ENCODE peak calls at places on chromosomes 6 and 20, in five cellular contexts. B is BE2C; O is choroid plexus epithelial cell; N is HL-60; G is CD8-positive, alpha-beta T cell. I is an unnamed sample.
A peak's percentile ranks its signal among the peaks of the same experiment; 100 is the strongest.

GRCh38 chr6:70312165-70312564 is 9.3 kb upstream of the COL9A1 start:
- DNase-seq in B (no peak), O (peak; percentile 95), N (no peak), G (no peak), I (peak; percentile 95)

GRCh38 chr20:33359399-33360261 is 41.7 kb downstream of the CDK5RAP1 start:
- DNase-seq in B (no peak), O (peak; percentile 13), N (no peak), G (no peak), I (no peak)

GRCh38 chr6:168416531-168416930 is 24.5 kb upstream of the SMOC2 start:
- DNase-seq in B (no peak), O (no peak), N (no peak), G (no peak), I (no peak)

GRCh38 chr6:12545837-12546658 is 170.5 kb upstream of the PHACTR1 start:
- DNase-seq in B (no peak), O (peak; percentile 68), N (no peak), G (no peak), I (peak; percentile 82)

GRCh38 chr6:75268121-75268987 is 16.2 kb downstream of the TMEM30A start:
- DNase-seq in B (no peak), O (no peak), N (no peak), G (no peak), I (peak; percentile 58)

GRCh38 chr20:32792316-32792715 is 27.4 kb upstream of the MAPRE1 start:
- DNase-seq in B (no peak), O (peak; percentile 28), N (peak; percentile 12), G (no peak), I (peak; percentile 5)

GRCh38 chr6:132425176-132425575 is 23.9 kb upstream of the MOXD1 start:
- DNase-seq in B (no peak), O (no peak), N (no peak), G (no peak), I (no peak)

GRCh38 chr6:43634702-43635303 is 837 bp upstream of the MAD2L1BP start:
- DNase-seq in B (no peak), O (no peak), N (no peak), G (no peak), I (no peak)

GRCh38 chr6:75317503-75318206 is 33.1 kb upstream of the TMEM30A start:
- DNase-seq in B (no peak), O (peak; percentile 75), N (no peak), G (no peak), I (peak; percentile 34)

GRCh38 chr6:153117986-153118886 is 12.8 kb downstream of the RGS17 start:
- DNase-seq in B (no peak), O (peak; percentile 50), N (peak; percentile 59), G (no peak), I (peak; percentile 82)

GRCh38 chr6:17473554-17473953 is 80.2 kb downstream of the CAP2 start:
- DNase-seq in B (no peak), O (no peak), N (no peak), G (no peak), I (peak; percentile 26)

GRCh38 chr6:27133281-27134227 is 113.9 kb upstream of the PRSS16 start:
- DNase-seq in B (peak; percentile 83), O (peak; percentile 72), N (peak; percentile 66), G (peak; percentile 64), I (no peak)

GRCh38 chr6:116229287-116229913 is 24.5 kb downstream of the TSPYL4 start:
- DNase-seq in B (peak; percentile 97), O (peak; percentile 97), N (no peak), G (no peak), I (peak; percentile 77)

GRCh38 chr6:123716506-123716905 is 79.8 kb upstream of the TRDN start:
- DNase-seq in B (no peak), O (peak; percentile 13), N (no peak), G (no peak), I (no peak)

GRCh38 chr6:41970436-41970846 is 28.8 kb upstream of the CCND3 start:
- DNase-seq in B (no peak), O (peak; percentile 60), N (peak; percentile 75), G (no peak), I (no peak)

GRCh38 chr20:24948939-24949679 is at the start of gene CST7:
- DNase-seq in B (no peak), O (no peak), N (peak; percentile 91), G (peak; percentile 79), I (no peak)

GRCh38 chr20:18388860-18389259 is 78.0 kb downstream of the DZANK1 start:
- DNase-seq in B (no peak), O (peak; percentile 97), N (no peak), G (no peak), I (no peak)

GRCh38 chr20:48769111-48769879 is 58.5 kb downstream of the PREX1 start:
- DNase-seq in B (no peak), O (no peak), N (peak; percentile 73), G (peak; percentile 55), I (no peak)

GRCh38 chr6:112237644-112238043 is 16.7 kb downstream of the LAMA4 start:
- DNase-seq in B (peak; percentile 75), O (peak; percentile 95), N (no peak), G (no peak), I (no peak)

GRCh38 chr6:159170999-159171712 is 2.0 kb downstream of the FNDC1 start:
- DNase-seq in B (no peak), O (peak; percentile 91), N (no peak), G (no peak), I (no peak)

GRCh38 chr6:158703840-158704822 is 54.3 kb downstream of the SYTL3 start:
- DNase-seq in B (peak; percentile 86), O (peak; percentile 57), N (peak; percentile 61), G (peak; percentile 71), I (no peak)

GRCh38 chr6:1393641-1394283 is 4.4 kb downstream of the FOXF2 start:
- DNase-seq in B (no peak), O (no peak), N (no peak), G (no peak), I (no peak)
- H3K4me3 ChIP-seq in B (no peak overlapping the region), O (peak overlapping the region; percentile 71), N (no peak overlapping the region), G (no peak overlapping the region), I (no peak overlapping the region)

DNA sequence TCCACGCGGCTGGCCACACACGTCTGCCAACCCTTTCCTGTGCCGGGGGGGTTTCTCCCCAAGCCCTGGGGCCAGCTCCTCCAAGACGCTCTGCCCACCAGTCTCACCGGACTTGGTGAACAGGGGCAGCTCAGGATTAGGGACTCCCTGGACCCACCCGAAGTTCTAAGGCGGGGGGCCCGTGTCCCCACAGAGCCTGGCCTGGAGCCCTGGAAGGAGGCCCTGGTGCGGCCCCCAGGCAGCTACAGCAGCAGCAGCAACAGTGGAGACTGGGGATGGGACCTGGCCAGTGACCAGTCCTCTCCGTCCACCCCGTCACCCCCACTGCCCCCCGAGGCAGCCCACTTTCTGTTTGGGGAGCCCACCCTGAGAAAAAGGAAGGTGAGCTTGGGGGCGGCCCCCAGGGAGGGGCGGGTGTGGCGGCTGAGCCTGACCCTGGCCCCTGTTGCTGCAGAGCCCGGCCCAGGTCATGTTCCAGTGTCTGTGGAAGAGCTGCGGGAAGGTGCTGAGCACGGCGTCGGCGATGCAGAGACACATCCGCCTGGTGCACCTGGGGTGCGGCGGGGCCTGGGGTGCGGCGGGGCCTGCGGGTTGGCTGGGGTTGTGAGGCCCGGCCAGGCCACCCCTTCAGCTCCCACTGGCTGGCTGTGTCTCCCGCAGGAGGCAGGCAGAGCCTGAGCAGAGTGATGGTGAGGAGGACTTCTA is 2.3 kb downstream of the SLC2A4RG start:
- DNase-seq in B (no peak), O (no peak), N (no peak), G (no peak), I (no peak)
- H3K4me3 ChIP-seq in B (peak overlapping the region; percentile 72), O (peak overlapping the region; percentile 69), N (peak overlapping the region; percentile 67), G (peak overlapping the region; percentile 68), I (no peak overlapping the region)

DNA sequence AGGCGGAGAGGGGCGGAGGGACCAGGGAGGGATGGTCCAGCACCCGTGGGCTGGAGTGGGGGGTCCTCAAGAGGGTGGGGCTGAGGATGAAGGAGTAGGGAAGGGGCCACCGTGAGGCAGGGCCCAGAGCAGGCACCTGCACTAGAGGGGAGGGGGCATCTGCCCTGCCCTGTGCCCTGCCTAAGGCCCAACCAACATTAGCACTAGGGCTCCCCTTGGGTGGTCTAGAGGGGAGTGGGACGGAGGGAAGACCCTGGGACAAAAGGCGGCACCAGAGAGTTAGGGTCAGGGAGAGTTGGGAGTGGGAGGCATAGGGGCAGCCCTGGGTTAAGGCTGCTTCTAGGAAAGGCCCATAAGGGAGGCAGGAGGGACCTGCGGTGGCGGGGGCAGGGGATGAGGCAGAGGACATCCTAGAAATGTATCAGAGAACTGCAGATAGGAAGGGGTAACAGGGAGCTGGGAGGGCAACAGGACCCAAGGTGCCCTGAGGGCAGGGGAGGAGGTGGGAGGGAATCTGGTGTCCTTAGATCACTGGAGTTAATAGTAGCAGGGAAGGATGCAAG is 24.5 kb downstream of the HLA-F start:
- DNase-seq in B (no peak), O (no peak), N (no peak), G (no peak), I (no peak)
- H3K4me3 ChIP-seq in B (no peak overlapping the region), O (peak overlapping the region; percentile 69), N (no peak overlapping the region), G (peak overlapping the region; percentile 90), I (peak overlapping the region; percentile 75)

GRCh38 chr6:53654745-53655240 is 10.8 kb downstream of the KLHL31 start:
- DNase-seq in B (no peak), O (no peak), N (no peak), G (no peak), I (no peak)

GRCh38 chr6:53662457-53662856 is 3.1 kb downstream of the KLHL31 start:
- DNase-seq in B (no peak), O (no peak), N (no peak), G (no peak), I (no peak)

GRCh38 chr6:53659458-53659857 is 6.1 kb downstream of the KLHL31 start:
- DNase-seq in B (no peak), O (no peak), N (no peak), G (no peak), I (no peak)

GRCh38 chr6:53664623-53665022 is 933 bp downstream of the KLHL31 start:
- DNase-seq in B (no peak), O (no peak), N (no peak), G (no peak), I (no peak)

GRCh38 chr6:53658992-53659391 is 6.6 kb downstream of the KLHL31 start:
- DNase-seq in B (no peak), O (no peak), N (no peak), G (no peak), I (no peak)
- H3K4me3 ChIP-seq in B (no peak overlapping the region), O (no peak overlapping the region), N (no peak overlapping the region), G (no peak overlapping the region), I (no peak overlapping the region)